ENCODE peak calls at places on chromosomes 1 and 21, in four cellular contexts. R is cardiac muscle cell, G is cardiac fibroblast, M is body of pancreas. Z is an unnamed sample.
A peak's percentile ranks its signal among the peaks of the same experiment; 100 is the strongest.

GRCh38 chr1:61110587-61110986 is 28.2 kb downstream of the NFIA start:
- DNase-seq in R (no peak), G (no peak), M (no peak), Z (no peak)

GRCh38 chr1:214248294-214249082 is 32.5 kb upstream of the SMYD2 start:
- DNase-seq in R (no peak), G (peak; percentile 68), M (no peak), Z (no peak)

GRCh38 chr1:53087332-53088285 is 25.6 kb downstream of the PODN start:
- DNase-seq in R (peak; percentile 39), G (no peak), M (no peak), Z (no peak)

GRCh38 chr1:209805875-209806760 is at the start of gene IRF6:
- DNase-seq in R (peak; percentile 90), G (peak; percentile 55), M (peak; percentile 98), Z (peak; percentile 99)

GRCh38 chr1:121443131-121443530 is 258.4 kb downstream of the SRGAP2C start:
- DNase-seq in R (no peak), G (peak; percentile 45), M (no peak), Z (no peak)

GRCh38 chr1:95236784-95237575 is 3.0 kb downstream of the RWDD3 start:
- DNase-seq in R (peak; percentile 48), G (no peak), M (no peak), Z (no peak)

GRCh38 chr1:81912383-81912782 is 111.6 kb downstream of the ADGRL2 start:
- DNase-seq in R (no peak), G (no peak), M (no peak), Z (no peak)

GRCh38 chr1:210776722-210777121 is 357.2 kb downstream of the KCNH1 start:
- DNase-seq in R (no peak), G (no peak), M (no peak), Z (no peak)

GRCh38 chr1:17599301-17600300 is 60.1 kb downstream of the ARHGEF10L start:
- DNase-seq in R (no peak), G (no peak), M (no peak), Z (no peak)

GRCh38 chr21:43362928-43363314 is 64.0 kb downstream of the SIK1 start:
- DNase-seq in R (no peak), G (no peak), M (no peak), Z (no peak)

GRCh38 chr1:203197625-203198024 is 11.1 kb upstream of the CHI3L1 start:
- DNase-seq in R (peak; percentile 21), G (peak; percentile 62), M (no peak), Z (peak; percentile 64)

GRCh38 chr1:209505044-209505443 is 78.5 kb upstream of the CAMK1G start:
- DNase-seq in R (no peak), G (peak; percentile 9), M (no peak), Z (no peak)

GRCh38 chr1:230306158-230306557 is 120.0 kb downstream of the PGBD5 start:
- DNase-seq in R (no peak), G (no peak), M (no peak), Z (peak; percentile 35)

GRCh38 chr21:35478096-35479080 is 429.3 kb upstream of the RUNX1 start:
- DNase-seq in R (no peak), G (peak; percentile 76), M (no peak), Z (peak; percentile 68)

GRCh38 chr1:226542623-226543103 is 5.9 kb upstream of the STUM start:
- DNase-seq in R (no peak), G (peak; percentile 56), M (peak; percentile 60), Z (no peak)

GRCh38 chr21:33844104-33844889 is 71.3 kb downstream of the ATP5PO start:
- DNase-seq in R (peak; percentile 32), G (peak; percentile 14), M (peak; percentile 44), Z (no peak)

GRCh38 chr1:157969693-157970485 is 23.6 kb upstream of the KIRREL1 start:
- DNase-seq in R (peak; percentile 61), G (peak; percentile 94), M (peak; percentile 41), Z (peak; percentile 95)

GRCh38 chr1:165883056-165883455 is 55.6 kb downstream of the UCK2 start:
- DNase-seq in R (no peak), G (peak; percentile 55), M (no peak), Z (peak; percentile 39)

GRCh38 chr1:156910309-156910782 is 10.1 kb upstream of the LRRC71 start:
- DNase-seq in R (peak; percentile 62), G (peak; percentile 26), M (peak; percentile 52), Z (peak; percentile 47)

GRCh38 chr1:231335663-231336602 is 1.7 kb downstream of the EXOC8 start:
- DNase-seq in R (no peak), G (no peak), M (no peak), Z (no peak)

GRCh38 chr1:53359225-53359933 is 31.5 kb upstream of the LRP8 start:
- DNase-seq in R (no peak), G (no peak), M (no peak), Z (no peak)

GRCh38 chr1:63691672-63692425 is 82.0 kb upstream of the ROR1 start:
- DNase-seq in R (peak; percentile 83), G (peak; percentile 96), M (peak; percentile 71), Z (peak; percentile 88)

GRCh38 chr1:209527372-209527771 is 56.1 kb upstream of the CAMK1G start:
- DNase-seq in R (no peak), G (peak; percentile 57), M (no peak), Z (no peak)

GRCh38 chr1:36248250-36248894 is 24.1 kb downstream of the THRAP3 start:
- DNase-seq in R (no peak), G (peak; percentile 98), M (peak; percentile 69), Z (peak; percentile 93)

GRCh38 chr1:245211761-245212160 is 57.0 kb downstream of the KIF26B start:
- DNase-seq in R (no peak), G (no peak), M (no peak), Z (no peak)

GRCh38 chr1:23436520-23437354 is 12.2 kb upstream of the TCEA3 start:
- DNase-seq in R (no peak), G (no peak), M (no peak), Z (no peak)

GRCh38 chr1:116679091-116679827 is 11.7 kb upstream of the IGSF3 start:
- DNase-seq in R (no peak), G (no peak), M (no peak), Z (no peak)

GRCh38 chr1:169295425-169295824 is 72.2 kb downstream of the NME7 start:
- DNase-seq in R (no peak), G (no peak), M (no peak), Z (no peak)

GRCh38 chr1:36326499-36326898 is 3.1 kb upstream of the EVA1B start:
- DNase-seq in R (no peak), G (no peak), M (no peak), Z (peak; percentile 13)

GRCh38 chr1:23065385-23065784 is 46.1 kb downstream of the KDM1A start:
- DNase-seq in R (no peak), G (no peak), M (no peak), Z (no peak)

GRCh38 chr1:186057086-186057485 is 318.0 kb downstream of the TPR start:
- DNase-seq in R (no peak), G (no peak), M (no peak), Z (no peak)

DNA sequence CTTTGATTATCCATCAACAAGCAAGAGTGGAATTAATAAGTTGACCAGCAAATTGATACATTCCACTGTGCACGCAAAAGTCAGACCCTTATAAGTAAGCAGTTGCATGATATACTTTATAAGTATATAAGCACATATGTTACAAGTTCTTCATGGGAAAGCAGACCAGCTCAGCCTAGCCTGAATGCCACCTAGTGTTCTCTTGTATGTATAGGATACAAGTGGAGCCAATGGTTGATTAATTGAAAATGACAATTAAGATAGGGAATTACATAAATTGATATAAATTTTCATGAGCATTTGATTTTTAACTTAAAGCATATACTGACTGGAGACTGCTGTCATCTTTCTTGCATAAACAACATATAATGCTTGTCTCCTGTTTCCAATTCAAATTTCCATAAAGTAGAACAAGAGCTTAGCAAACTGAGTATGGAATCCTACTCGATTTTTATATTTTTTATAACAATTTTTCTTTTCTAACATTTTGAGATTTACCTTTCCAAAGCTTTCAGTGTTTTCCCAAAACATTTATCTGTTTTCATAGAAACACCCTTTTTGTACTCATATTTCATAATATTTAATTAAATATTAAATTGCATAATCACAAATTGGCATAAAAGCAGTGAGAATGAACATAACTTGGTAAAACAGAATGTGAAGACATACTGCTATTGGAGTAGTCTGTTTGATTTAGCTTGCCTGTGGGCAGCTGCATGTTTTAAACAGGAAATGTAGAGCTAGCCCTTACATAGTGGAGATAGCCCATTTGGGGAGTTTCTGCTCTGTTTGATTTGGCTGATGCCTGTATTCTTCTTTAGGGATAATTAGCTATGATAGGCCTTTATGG is 62.8 kb downstream of the MAGI3 start:
- DNase-seq in R (peak; percentile 46), G (peak; percentile 72), M (peak; percentile 20), Z (peak; percentile 65)
- TF ChIP-seq CTCF in R (peak; percentile 68), G (peak; percentile 76), M (peak; percentile 46), Z (peak; percentile 44)

GRCh38 chr1:228259368-228259894 is 51.6 kb downstream of the OBSCN start:
- DNase-seq in R (no peak), G (no peak), M (no peak), Z (no peak)

GRCh38 chr1:228258486-228258885 is 50.6 kb downstream of the OBSCN start:
- DNase-seq in R (no peak), G (no peak), M (no peak), Z (no peak)

GRCh38 chr1:228261706-228262105 is 53.9 kb downstream of the OBSCN start:
- DNase-seq in R (no peak), G (no peak), M (no peak), Z (no peak)

GRCh38 chr1:228262475-228262874 is 54.6 kb downstream of the OBSCN start:
- DNase-seq in R (no peak), G (no peak), M (no peak), Z (no peak)

DNA sequence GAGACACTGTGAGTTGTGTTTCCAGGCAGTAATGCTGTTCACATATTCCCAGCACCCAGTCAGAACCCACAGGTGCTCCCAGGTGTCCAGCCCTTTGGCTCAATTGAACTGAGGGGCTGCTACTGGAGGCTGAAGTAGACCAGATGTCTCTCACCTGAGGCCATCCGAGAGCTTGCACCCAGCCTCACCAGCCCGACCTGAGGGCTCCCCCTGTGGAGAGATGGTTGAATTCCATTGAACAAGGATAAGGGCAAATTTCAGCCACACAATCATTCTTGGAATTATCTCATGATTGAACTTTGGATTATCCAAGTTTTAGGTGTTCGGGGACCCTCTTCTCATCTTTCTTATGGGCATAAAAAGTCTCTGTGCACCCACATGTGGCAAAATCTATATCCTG is 52.1 kb downstream of the OBSCN start:
- DNase-seq in R (no peak), G (no peak), M (no peak), Z (peak; percentile 56)
- TF ChIP-seq CTCF in R (peak; percentile 25), G (no peak), M (no peak), Z (peak; percentile 40)

GRCh38 chr1:30380625-30380984 is 342.8 kb downstream of the MATN1 start:
- DNase-seq in R (no peak), G (no peak), M (no peak), Z (no peak)
- TF ChIP-seq CTCF in R (no peak), G (no peak), M (no peak), Z (no peak)

GRCh38 chr21:39204134-39204533 is 20.9 kb upstream of the PSMG1 start:
- DNase-seq in R (no peak), G (no peak), M (no peak), Z (no peak)
- TF ChIP-seq CTCF in R (peak; percentile 25), G (peak; percentile 29), M (peak; percentile 3), Z (no peak)

Z was measured in MCF 10A.